ENCODE peak calls at places on chromosome 19, in nine cellular contexts. W, Y, N, X, U, F, C, O and T are unnamed samples.

GRCh38 chr19:45440873-45441654 is 17.3 kb upstream of the ERCC1 start:
- DNase-seq in X (peak), W (no peak), C (peak), O (no peak), U (no peak), Y (peak), F (no peak), N (no peak), T (no peak)

GRCh38 chr19:4329858-4330257 is 8.8 kb downstream of the STAP2 start:
- DNase-seq in W (no peak), O (no peak), N (no peak), Y (no peak), C (no peak), U (no peak), F (no peak), X (no peak), T (no peak)

GRCh38 chr19:991174-991931 is 7.2 kb downstream of the WDR18 start:
- DNase-seq in O (peak), W (no peak), F (peak), U (no peak), X (peak), C (peak), N (peak), Y (peak), T (no peak)

GRCh38 chr19:23996549-23996948 is 81.9 kb downstream of the ZNF726 start:
- DNase-seq in O (no peak), Y (peak), W (no peak), F (no peak), C (no peak), X (no peak), U (no peak), N (no peak), T (no peak)

GRCh38 chr19:13966684-13967128 is 14.4 kb downstream of the DCAF15 start:
- DNase-seq in X (no peak), C (no peak), N (no peak), W (no peak), Y (no peak), F (no peak), O (no peak), U (peak), T (no peak)

GRCh38 chr19:17530586-17530985 is 19.1 kb downstream of the PGLS start:
- DNase-seq in F (no peak), N (no peak), Y (peak), W (no peak), O (no peak), X (no peak), U (no peak), C (no peak), T (no peak)

GRCh38 chr19:56637976-56638555 is 4.9 kb upstream of the SMIM17 start:
- DNase-seq in O (peak), F (peak), U (no peak), W (no peak), C (peak), N (no peak), X (peak), Y (peak), T (peak)

GRCh38 chr19:33703821-33704220 is 82.1 kb downstream of the CHST8 start:
- DNase-seq in X (no peak), F (no peak), U (peak), Y (no peak), O (no peak), W (no peak), N (no peak), C (no peak), T (no peak)

GRCh38 chr19:1874554-1875185 is 10.6 kb downstream of the ABHD17A start:
- DNase-seq in W (no peak), X (no peak), F (no peak), O (no peak), N (no peak), C (no peak), Y (peak), U (no peak), T (no peak)

GRCh38 chr19:50266896-50267295 is 62.3 kb downstream of the KCNC3 start:
- DNase-seq in X (no peak), O (no peak), U (no peak), C (no peak), N (no peak), W (no peak), F (no peak), Y (no peak), T (no peak)

GRCh38 chr19:13281567-13282291 is 131.5 kb downstream of the IER2 start:
- DNase-seq in N (no peak), X (no peak), U (no peak), C (no peak), W (no peak), F (no peak), Y (no peak), O (no peak), T (no peak)

GRCh38 chr19:3153286-3154230 is 17.7 kb downstream of the GNA15 start:
- DNase-seq in O (no peak), W (no peak), N (no peak), C (no peak), Y (no peak), X (no peak), F (no peak), U (no peak), T (no peak)
- TF ChIP-seq CTCF in O (no peak), W (no peak), N (no peak), C (no peak), Y (no peak), X (no peak), F (no peak), U (no peak), T (no peak)

GRCh38 chr19:40685016-40685526 is 5.4 kb downstream of the NUMBL start:
- DNase-seq in N (no peak), O (no peak), U (no peak), W (no peak), Y (no peak), F (no peak), X (no peak), C (no peak), T (no peak)
- TF ChIP-seq CTCF in N (no peak), O (no peak), U (no peak), W (no peak), Y (no peak), F (no peak), X (no peak), C (no peak), T (no peak)

GRCh38 chr19:35812220-35813042 is at the start of gene PRODH2:
- DNase-seq in N (no peak), X (no peak), W (no peak), Y (no peak), F (no peak), C (no peak), U (no peak), O (no peak), T (no peak)
- TF ChIP-seq CTCF in N (no peak), X (no peak), W (no peak), Y (no peak), F (no peak), C (no peak), U (no peak), O (no peak), T (no peak)

DNA sequence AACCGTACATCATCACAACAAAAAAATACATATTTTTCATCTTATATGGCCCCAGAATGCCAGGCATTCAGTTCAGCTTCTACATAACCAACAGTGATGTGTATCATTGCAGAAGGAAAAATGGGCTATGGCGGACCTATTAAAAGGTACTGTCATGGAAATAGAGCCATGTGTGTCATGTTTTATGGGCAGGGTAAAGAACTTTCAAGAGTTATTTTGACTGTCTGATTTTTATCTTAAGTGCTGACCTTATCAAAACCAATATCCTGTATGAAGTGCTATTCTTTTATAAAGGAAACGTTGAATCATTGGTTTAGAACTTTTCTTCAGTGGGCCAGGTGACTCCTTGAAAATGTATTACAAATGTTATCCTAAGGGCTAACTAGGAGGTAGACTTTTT is 9.9 kb downstream of the ZNF507 start:
- DNase-seq in O (no peak), W (no peak), U (no peak), C (no peak), X (no peak), N (no peak), F (no peak), Y (no peak), T (no peak)
- TF ChIP-seq CTCF in O (no peak), W (no peak), U (no peak), C (no peak), X (no peak), N (no peak), F (no peak), Y (no peak), T (no peak)